ENCODE peak calls at places on chromosomes 16 and 17, in five cellular contexts. I is endothelial cell; Y is body of pancreas; W is CD4-positive, alpha-beta T cell; N is retinal pigment epithelial cell. H is an unnamed sample.

GRCh38 chr17:51005768-51006167 is 114.9 kb downstream of the SPAG9 start:
- DNase-seq in N (no peak), W (no peak), I (no peak), Y (no peak), H (no peak)

GRCh38 chr16:65661451-65661850 is 539.6 kb upstream of the CDH11 start:
- DNase-seq in W (no peak), I (no peak), Y (no peak), N (no peak), H (no peak)

GRCh38 chr16:56988161-56988947 is 1.0 kb upstream of the NLRC5 start:
- DNase-seq in W (no peak), N (no peak), Y (no peak), I (no peak), H (peak)

GRCh38 chr17:43312011-43312410 is 78.2 kb upstream of the RNU2-1 start:
- DNase-seq in W (no peak), I (no peak), N (no peak), Y (no peak), H (no peak)

GRCh38 chr17:76384987-76385891 is 830 bp downstream of the SPHK1 start:
- DNase-seq in W (no peak), I (peak), N (no peak), Y (no peak), H (peak)

GRCh38 chr17:35695613-35696012 is 35.8 kb upstream of the RASL10B start:
- DNase-seq in N (no peak), Y (no peak), I (no peak), W (no peak), H (no peak)

GRCh38 chr16:71421911-71422310 is 19.9 kb downstream of the TLE7 start:
- DNase-seq in I (peak), Y (peak), W (no peak), N (no peak), H (no peak)

GRCh38 chr17:80822700-80823410 is 168.8 kb upstream of the CHMP6 start:
- DNase-seq in Y (no peak), N (no peak), I (no peak), W (no peak), H (no peak)

GRCh38 chr17:17058304-17058703 is 16.0 kb downstream of the MPRIP start:
- DNase-seq in W (no peak), Y (peak), I (no peak), N (no peak), H (no peak)

GRCh38 chr16:3115011-3115410 is 2.6 kb downstream of the ZNF205 start:
- DNase-seq in I (no peak), N (no peak), Y (no peak), W (no peak), H (no peak)

GRCh38 chr16:4378202-4378666 is 6.6 kb downstream of the VASN start:
- DNase-seq in I (no peak), Y (no peak), W (no peak), N (no peak), H (no peak)

GRCh38 chr17:49252148-49252682 is 21.6 kb upstream of the PHOSPHO1 start:
- DNase-seq in I (no peak), Y (no peak), N (no peak), W (no peak), H (peak)

GRCh38 chr17:80296221-80296620 is 35.6 kb downstream of the RNF213 start:
- DNase-seq in N (no peak), W (no peak), I (no peak), Y (no peak), H (no peak)

GRCh38 chr16:68490829-68491575 is 42.7 kb upstream of the SMPD3 start:
- DNase-seq in W (no peak), N (peak), Y (peak), I (no peak), H (peak)

GRCh38 chr17:78973196-78973595 is 6.5 kb downstream of the LGALS3BP start:
- DNase-seq in I (no peak), Y (no peak), W (no peak), N (no peak), H (no peak)

GRCh38 chr17:35132099-35132498 is 10.0 kb downstream of the NLE1 start:
- DNase-seq in I (no peak), Y (no peak), N (no peak), W (no peak), H (no peak)

GRCh38 chr16:27273670-27274522 is 5.3 kb upstream of the NSMCE1 start:
- DNase-seq in N (no peak), Y (no peak), W (no peak), I (no peak), H (peak)

GRCh38 chr16:82643136-82643535 is 16.4 kb downstream of the CDH13 start:
- DNase-seq in W (no peak), Y (no peak), N (no peak), I (no peak), H (no peak)

GRCh38 chr16:83964684-83965443 is 3.2 kb upstream of the NECAB2 start:
- DNase-seq in Y (no peak), I (no peak), N (no peak), W (no peak), H (no peak)

GRCh38 chr16:65285128-65286120 is 163.6 kb upstream of the CDH11 start:
- DNase-seq in I (no peak), W (no peak), N (no peak), Y (no peak), H (no peak)

GRCh38 chr16:26717826-26718225 is 348.9 kb upstream of the C16orf82 start:
- DNase-seq in W (no peak), Y (no peak), I (no peak), N (no peak), H (no peak)

GRCh38 chr17:71237903-71238538 is 882.8 kb upstream of the SOX9 start:
- DNase-seq in Y (no peak), N (no peak), W (no peak), I (no peak), H (peak)

GRCh38 chr16:67781548-67781921 is 24.8 kb downstream of the RANBP10 start:
- DNase-seq in Y (no peak), W (no peak), I (no peak), N (no peak), H (no peak)

GRCh38 chr16:3915438-3916250 is 35.1 kb upstream of the CREBBP start:
- DNase-seq in I (no peak), Y (no peak), W (no peak), N (no peak), H (no peak)

GRCh38 chr16:85718682-85719081 is 29.9 kb upstream of the GINS2 start:
- DNase-seq in W (no peak), I (peak), N (no peak), Y (peak), H (no peak)

GRCh38 chr17:16989230-16989952 is 17.5 kb upstream of the TNFRSF13B start:
- DNase-seq in I (no peak), N (no peak), Y (no peak), W (no peak), H (no peak)

GRCh38 chr17:46773676-46774075 is 44.8 kb downstream of the WNT3 start:
- DNase-seq in Y (no peak), I (no peak), W (no peak), N (no peak), H (no peak)

GRCh38 chr17:7241047-7241733 is 1.1 kb downstream of the GABARAP start:
- DNase-seq in N (no peak), Y (no peak), W (no peak), I (no peak), H (no peak)

GRCh38 chr16:1871974-1872635 is at the start of gene MEIOB:
- DNase-seq in W (peak), I (peak), Y (peak), N (no peak), H (no peak)

GRCh38 chr17:55458977-55459376 is 37.3 kb upstream of the MMD start:
- DNase-seq in I (no peak), W (no peak), N (no peak), Y (no peak), H (peak)

GRCh38 chr16:81526935-81527334 is 82.3 kb downstream of the CMIP start:
- DNase-seq in W (no peak), N (peak), Y (no peak), I (no peak), H (no peak)

GRCh38 chr16:21283521-21284289 is 5.6 kb upstream of the CRYM start:
- DNase-seq in I (peak), N (no peak), Y (no peak), W (no peak), H (no peak)

GRCh38 chr16:51441331-51441730 is 290.3 kb upstream of the SALL1 start:
- DNase-seq in Y (no peak), N (no peak), W (no peak), I (no peak), H (no peak)

DNA sequence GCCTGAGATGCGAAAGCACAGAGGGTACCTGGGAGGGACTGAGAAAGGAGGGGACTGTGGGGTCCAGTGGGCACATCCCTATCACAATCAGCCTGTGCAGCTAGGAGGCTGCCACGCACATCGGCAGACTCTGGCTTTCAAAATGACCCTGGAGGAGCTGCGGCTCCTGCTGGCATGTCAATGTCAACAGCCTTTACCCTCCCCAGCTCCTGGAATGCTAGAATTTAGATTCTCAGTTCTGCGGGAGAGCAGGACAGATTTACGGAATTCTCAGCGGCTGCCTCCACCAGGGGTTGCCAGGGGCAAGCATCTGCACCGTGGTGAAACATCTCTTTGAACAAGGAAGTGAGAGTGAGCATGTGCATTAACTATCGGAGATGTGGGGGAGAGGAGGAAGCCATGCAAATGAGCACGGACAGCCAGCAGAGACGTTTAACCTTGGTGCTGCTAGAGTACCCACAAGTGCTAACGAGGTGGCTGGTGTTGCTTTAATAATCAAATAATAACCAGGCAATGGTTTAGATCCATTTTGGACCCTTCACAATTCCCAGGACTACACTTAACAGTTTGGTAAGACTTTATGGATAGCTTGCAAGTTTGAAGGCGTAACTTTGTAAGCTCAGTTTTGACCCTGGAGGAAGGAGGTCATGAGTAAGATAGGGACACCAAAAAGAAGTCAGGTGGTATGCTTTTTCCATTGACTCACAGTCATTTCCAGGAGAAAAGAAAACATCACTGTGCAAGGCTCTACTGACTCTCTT is 54.1 kb downstream of the XYLT1 start:
- DNase-seq in N (no peak), Y (peak), I (no peak), W (peak), H (no peak)
- TF ChIP-seq CTCF in N (peak), Y (no peak), I (no peak), W (peak), H (no peak)

GRCh38 chr16:24689128-24689527 is 40.3 kb upstream of the TNRC6A start:
- DNase-seq in Y (no peak), I (peak), N (no peak), W (no peak), H (peak)
- TF ChIP-seq CTCF in Y (no peak), I (peak), N (peak), W (no peak), H (peak)

GRCh38 chr16:73262931-73263330 is 215.0 kb upstream of the ZFHX3 start:
- DNase-seq in W (no peak), I (no peak), N (no peak), Y (no peak), H (no peak)

GRCh38 chr16:73265124-73265838 is 217.4 kb upstream of the ZFHX3 start:
- DNase-seq in I (no peak), N (no peak), W (no peak), Y (peak), H (no peak)

GRCh38 chr16:73274140-73274539 is 226.2 kb upstream of the ZFHX3 start:
- DNase-seq in W (no peak), N (no peak), I (no peak), Y (no peak), H (no peak)

DNA sequence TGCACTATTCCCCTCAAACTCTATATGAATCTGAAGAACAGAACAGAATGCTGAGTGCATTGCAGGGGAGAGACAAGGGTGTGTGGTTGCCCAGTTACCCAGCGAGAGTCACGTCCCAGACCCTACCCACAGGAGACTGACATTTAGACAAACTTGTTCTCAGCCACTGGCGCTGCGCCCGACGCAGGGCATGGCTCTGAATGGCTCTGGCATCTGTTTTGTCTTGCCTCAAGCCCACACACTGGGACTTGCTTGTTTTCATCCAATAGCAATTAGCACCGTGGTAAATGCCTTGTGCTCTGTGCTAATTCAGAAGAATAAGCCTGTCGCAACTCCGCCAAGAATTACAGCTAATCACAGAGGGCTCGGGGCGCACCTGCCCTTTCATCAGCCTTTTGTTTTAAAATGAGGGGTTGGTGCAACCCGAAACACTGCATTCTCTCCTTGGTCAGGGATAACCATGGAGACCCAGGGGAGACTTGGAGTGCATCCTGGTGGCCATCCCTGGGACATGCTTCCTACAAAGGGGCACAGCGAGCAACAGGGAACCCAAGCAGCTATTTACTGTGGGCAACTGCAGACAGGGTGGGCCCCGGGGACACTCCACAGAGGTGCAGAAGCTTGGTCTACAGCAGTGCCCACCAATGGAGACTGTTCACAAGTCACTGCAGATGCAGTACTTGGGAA is 220.5 kb upstream of the ZFHX3 start:
- DNase-seq in N (peak), Y (no peak), W (no peak), I (peak), H (no peak)
- TF ChIP-seq CTCF in N (peak), Y (no peak), W (no peak), I (no peak), H (peak)

DNA sequence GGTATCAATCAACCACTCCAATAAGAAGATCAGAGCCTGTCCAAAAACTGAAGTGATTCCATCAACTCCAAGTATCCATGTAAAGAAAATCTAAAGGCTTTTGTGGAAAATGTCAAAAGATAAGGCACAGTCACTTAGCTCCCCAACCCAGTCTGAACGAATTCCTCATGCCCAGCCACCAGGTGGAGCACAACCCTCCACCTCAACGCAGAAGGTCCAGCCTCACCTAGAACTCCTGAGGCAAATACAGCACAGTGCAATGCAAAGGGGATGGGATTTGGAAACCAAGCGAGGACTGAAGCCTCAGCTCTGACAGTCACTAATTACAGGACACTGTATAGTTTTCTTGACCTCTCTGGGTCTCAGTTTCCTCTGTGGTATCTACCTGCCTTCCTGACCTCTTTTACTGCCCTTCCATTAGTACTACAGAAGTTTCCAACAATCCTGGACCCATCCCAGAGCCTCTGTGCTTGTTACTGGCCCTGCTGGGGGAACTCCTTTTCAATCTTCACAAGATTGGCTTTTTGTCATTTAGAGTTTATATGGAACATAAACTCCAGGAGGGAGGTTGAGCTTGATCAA is 2.0 kb downstream of the NCBP3 start:
- DNase-seq in W (peak), I (peak), N (no peak), Y (peak), H (peak)
- TF ChIP-seq CTCF in W (peak), I (peak), N (peak), Y (peak), H (peak)

GRCh38 chr17:68429881-68430280 is 27.4 kb downstream of the WIPI1 start:
- DNase-seq in N (no peak), W (no peak), Y (no peak), I (no peak), H (no peak)

GRCh38 chr17:68433211-68433610 is 24.1 kb downstream of the WIPI1 start:
- DNase-seq in N (no peak), W (no peak), Y (no peak), I (no peak), H (no peak)

GRCh38 chr17:68432086-68432864 is 25.0 kb downstream of the WIPI1 start:
- DNase-seq in W (no peak), N (no peak), I (no peak), Y (no peak), H (no peak)

GRCh38 chr17:68431045-68431608 is 26.2 kb downstream of the WIPI1 start:
- DNase-seq in N (no peak), Y (no peak), W (no peak), I (no peak), H (no peak)

GRCh38 chr17:68431661-68432071 is 25.6 kb downstream of the WIPI1 start:
- DNase-seq in I (peak), W (peak), Y (no peak), N (no peak), H (no peak)
- TF ChIP-seq CTCF in I (no peak), W (peak), Y (no peak), N (peak), H (peak)

H was measured in HFFc6.